ENCODE peak calls at places on chromosome 11, in eight cellular contexts. X is stimulated activated CD4-positive, alpha-beta T cell treated with anti-CD3 and anti-CD28 coated beads, Interleukin-12 subunit alpha, Interleukin-12 subunit beta, amount 100 ng/mL, for 48 hours; B is activated naive CD8-positive, alpha-beta T cell treated with anti-CD3 and anti-CD28 coated beads, Interleukin-2, amount 50 U/mL, for 24 hours; G is thoracic aorta; N is neuronal stem cell; L is globus pallidus; Q is cardiac muscle cell; Y is RWPE1. M is an unnamed sample.

GRCh38 chr11:95920460-95921105 is 3.3 kb downstream of the MTMR2 start:
- DNase-seq in X (no peak), B (no peak), G (no peak), N (no peak), L (no peak), Q (no peak), Y (no peak), M (no peak)

GRCh38 chr11:69037074-69037473 is 11.7 kb upstream of the TPCN2 start:
- DNase-seq in X (no peak), B (no peak), G (no peak), N (no peak), L (no peak), Q (no peak), Y (no peak), M (no peak)

GRCh38 chr11:110989734-110990133 is 255.8 kb upstream of the POU2AF2 start:
- DNase-seq in X (no peak), B (no peak), G (no peak), N (no peak), L (no peak), Q (no peak), Y (no peak), M (no peak)

GRCh38 chr11:3222941-3223905 is 4.6 kb upstream of the MRGPRG start:
- DNase-seq in X (no peak), B (no peak), G (no peak), N (no peak), L (no peak), Q (no peak), Y (no peak), M (no peak)

GRCh38 chr11:18853086-18853720 is 61.6 kb upstream of the PTPN5 start:
- DNase-seq in X (no peak), B (no peak), G (no peak), N (no peak), L (no peak), Q (peak), Y (peak), M (no peak)

GRCh38 chr11:94805994-94806393 is 37.8 kb downstream of the AMOTL1 start:
- DNase-seq in X (no peak), B (no peak), G (no peak), N (no peak), L (no peak), Q (no peak), Y (no peak), M (peak)

GRCh38 chr11:14541180-14541579 is 21.0 kb upstream of the PSMA1 start:
- DNase-seq in X (no peak), B (no peak), G (no peak), N (no peak), L (peak), Q (no peak), Y (no peak), M (no peak)

GRCh38 chr11:106177311-106177710 is 99.8 kb downstream of the AASDHPPT start:
- DNase-seq in X (no peak), B (no peak), G (no peak), N (no peak), L (no peak), Q (no peak), Y (no peak), M (no peak)

GRCh38 chr11:69327741-69328191 is 33.8 kb downstream of the MYEOV start:
- DNase-seq in X (no peak), B (peak), G (no peak), N (no peak), L (no peak), Q (no peak), Y (no peak), M (no peak)

GRCh38 chr11:62487698-62488551 is 58.7 kb downstream of the AHNAK start:
- DNase-seq in X (no peak), B (no peak), G (no peak), N (no peak), L (no peak), Q (no peak), Y (no peak), M (no peak)

GRCh38 chr11:9825895-9826294 is 162.0 kb downstream of the SWAP70 start:
- DNase-seq in X (no peak), B (no peak), G (no peak), N (no peak), L (no peak), Q (no peak), Y (no peak), M (no peak)

GRCh38 chr11:13384837-13385417 is 78.1 kb downstream of the BTBD10 start:
- DNase-seq in X (peak), B (peak), G (no peak), N (peak), L (peak), Q (peak), Y (peak), M (peak)

M was measured in erythroblast.